ENCODE peak calls at places on chromosomes 1 and 21, in six cellular contexts. A is fibroblast of mammary gland, Z is PC-3, H is AG04450, G is upper lobe of right lung, M is heart right ventricle. T is an unnamed sample.

GRCh38 chr1:193115629-193116227 is 6.1 kb upstream of the CDC73 start:
- DNase-seq in A (peak), Z (peak), H (peak), G (no peak), M (no peak), T (no peak)

GRCh38 chr1:26281091-26281958 is 1.4 kb downstream of the SH3BGRL3 start:
- DNase-seq in A (no peak), Z (no peak), H (no peak), G (no peak), M (no peak), T (no peak)

GRCh38 chr1:215146252-215146975 is 63.9 kb downstream of the KCNK2 start:
- DNase-seq in A (peak), Z (peak), H (no peak), G (no peak), M (no peak), T (peak)

GRCh38 chr1:204503122-204503912 is 8.7 kb upstream of the PIK3C2B start:
- DNase-seq in A (peak), Z (peak), H (peak), G (no peak), M (peak), T (peak)

GRCh38 chr1:212612251-212612961 is 3.8 kb downstream of the ATF3 start:
- DNase-seq in A (peak), Z (no peak), H (no peak), G (no peak), M (no peak), T (no peak)

GRCh38 chr1:180515364-180515763 is 13.0 kb upstream of the ACBD6 start:
- DNase-seq in A (no peak), Z (no peak), H (no peak), G (no peak), M (no peak), T (no peak)

GRCh38 chr1:11804666-11805453 is 904 bp downstream of the MTHFR start:
- DNase-seq in A (peak), Z (peak), H (no peak), G (peak), M (peak), T (no peak)

GRCh38 chr1:11337536-11338350 is 64.7 kb downstream of the UBIAD1 start:
- DNase-seq in A (peak), Z (peak), H (no peak), G (peak), M (peak), T (peak)

GRCh38 chr1:31837441-31838158 is 21.8 kb upstream of the SPOCD1 start:
- DNase-seq in A (no peak), Z (no peak), H (no peak), G (no peak), M (no peak), T (no peak)

GRCh38 chr1:221487781-221488520 is 253.9 kb downstream of the DUSP10 start:
- DNase-seq in A (peak), Z (peak), H (peak), G (no peak), M (no peak), T (no peak)

GRCh38 chr1:21922103-21923014 is 14.8 kb downstream of the HSPG2 start:
- DNase-seq in A (no peak), Z (no peak), H (no peak), G (no peak), M (no peak), T (no peak)

GRCh38 chr1:201539561-201540404 is 856 bp downstream of the NAV1 start:
- DNase-seq in A (peak), Z (peak), H (no peak), G (peak), M (peak), T (peak)

GRCh38 chr1:93827128-93827527 is 51.9 kb downstream of the DNTTIP2 start:
- DNase-seq in A (peak), Z (no peak), H (no peak), G (no peak), M (no peak), T (no peak)

GRCh38 chr21:26754853-26755252 is 90.4 kb downstream of the ADAMTS1 start:
- DNase-seq in A (no peak), Z (no peak), H (no peak), G (no peak), M (no peak), T (no peak)

GRCh38 chr1:33986389-33987095 is 122.7 kb downstream of the HMGB4 start:
- DNase-seq in A (peak), Z (no peak), H (no peak), G (no peak), M (peak), T (no peak)

GRCh38 chr1:60762176-60762575 is 320.2 kb upstream of the NFIA start:
- DNase-seq in A (peak), Z (no peak), H (no peak), G (no peak), M (no peak), T (no peak)

GRCh38 chr1:156257711-156258110 is 9.9 kb upstream of the PAQR6 start:
- DNase-seq in A (no peak), Z (no peak), H (no peak), G (no peak), M (no peak), T (no peak)

GRCh38 chr1:211653907-211654553 is 21.4 kb downstream of the NEK2 start:
- DNase-seq in A (peak), Z (peak), H (no peak), G (peak), M (no peak), T (no peak)

GRCh38 chr1:236345728-236346127 is 48.4 kb upstream of the EDARADD start:
- DNase-seq in A (no peak), Z (peak), H (no peak), G (no peak), M (no peak), T (peak)

GRCh38 chr1:220430586-220430985 is 97.3 kb upstream of the MARK1 start:
- DNase-seq in A (no peak), Z (no peak), H (no peak), G (no peak), M (no peak), T (no peak)

GRCh38 chr1:14242145-14242544 is 356.3 kb upstream of the KAZN start:
- DNase-seq in A (peak), Z (no peak), H (no peak), G (no peak), M (no peak), T (no peak)

GRCh38 chr1:194333240-194333639 is 1146.8 kb upstream of the B3GALT2 start:
- DNase-seq in A (no peak), Z (no peak), H (no peak), G (no peak), M (no peak), T (no peak)

GRCh38 chr1:224430511-224431113 is 4.0 kb downstream of the WDR26 start:
- DNase-seq in A (peak), Z (peak), H (no peak), G (no peak), M (peak), T (no peak)

GRCh38 chr1:48234086-48234485 is 11.6 kb downstream of the SLC5A9 start:
- DNase-seq in A (no peak), Z (no peak), H (no peak), G (no peak), M (no peak), T (no peak)

GRCh38 chr1:228781161-228781771 is 46.0 kb downstream of the RHOU start:
- DNase-seq in A (peak), Z (no peak), H (no peak), G (no peak), M (peak), T (no peak)

GRCh38 chr1:100109554-100110066 is 23.1 kb downstream of the SASS6 start:
- DNase-seq in A (no peak), Z (no peak), H (no peak), G (no peak), M (no peak), T (no peak)

GRCh38 chr1:30045304-30046090 is 677.9 kb downstream of the MATN1 start:
- DNase-seq in A (no peak), Z (no peak), H (no peak), G (peak), M (no peak), T (no peak)

GRCh38 chr1:17916702-17917101 is 161.6 kb downstream of the ACTL8 start:
- DNase-seq in A (no peak), Z (no peak), H (no peak), G (no peak), M (no peak), T (no peak)

GRCh38 chr21:25813917-25814316 is 79.1 kb downstream of the GABPA start:
- DNase-seq in A (no peak), Z (no peak), H (no peak), G (no peak), M (no peak), T (no peak)

GRCh38 chr1:159598196-159598595 is 10.6 kb downstream of the APCS start:
- DNase-seq in A (peak), Z (peak), H (peak), G (no peak), M (no peak), T (no peak)

GRCh38 chr1:156051011-156051725 is 2.4 kb downstream of the UBQLN4 start:
- DNase-seq in A (no peak), Z (no peak), H (no peak), G (no peak), M (no peak), T (no peak)

GRCh38 chr1:172978595-172978994 is 72.1 kb downstream of the TNFSF18 start:
- DNase-seq in A (no peak), Z (peak), H (no peak), G (no peak), M (no peak), T (no peak)

GRCh38 chr1:46807046-46807972 is 8.5 kb downstream of the CYP4B1 start:
- DNase-seq in A (no peak), Z (no peak), H (no peak), G (no peak), M (no peak), T (no peak)

GRCh38 chr1:7770939-7771672 is at the start of gene VAMP3:
- DNase-seq in A (peak), Z (peak), H (no peak), G (peak), M (peak), T (peak)

GRCh38 chr1:117512728-117513321 is 93.0 kb upstream of the TENT5C start:
- DNase-seq in A (peak), Z (peak), H (no peak), G (no peak), M (no peak), T (no peak)

GRCh38 chr1:176820292-176821056 is 344.0 kb downstream of the ASTN1 start:
- DNase-seq in A (peak), Z (no peak), H (no peak), G (no peak), M (no peak), T (no peak)

GRCh38 chr1:25216123-25216522 is 16.2 kb downstream of the SYF2 start:
- DNase-seq in A (no peak), Z (no peak), H (no peak), G (no peak), M (no peak), T (no peak)

GRCh38 chr1:97693601-97694000 is 227.2 kb downstream of the DPYD start:
- DNase-seq in A (peak), Z (no peak), H (no peak), G (no peak), M (no peak), T (no peak)

GRCh38 chr1:97685355-97685754 is 235.5 kb downstream of the DPYD start:
- DNase-seq in A (no peak), Z (no peak), H (no peak), G (no peak), M (no peak), T (no peak)

GRCh38 chr1:97691325-97691724 is 229.5 kb downstream of the DPYD start:
- DNase-seq in A (no peak), Z (no peak), H (no peak), G (no peak), M (no peak), T (no peak)
- TF ChIP-seq CTCF in A (no peak), Z (no peak), H (no peak), G (no peak), M (no peak), T (no peak)

GRCh38 chr1:243475966-243476365 is 220.1 kb downstream of the SDCCAG8 start:
- DNase-seq in A (peak), Z (peak), H (no peak), G (no peak), M (no peak), T (peak)
- TF ChIP-seq CTCF in A (peak), Z (peak), H (peak), G (no peak), M (no peak), T (no peak)

GRCh38 chr1:203126151-203126865 is 1.2 kb upstream of the ADORA1 start:
- DNase-seq in A (peak), Z (peak), H (no peak), G (peak), M (no peak), T (no peak)
- TF ChIP-seq CTCF in A (peak), Z (peak), H (peak), G (peak), M (no peak), T (no peak)

DNA sequence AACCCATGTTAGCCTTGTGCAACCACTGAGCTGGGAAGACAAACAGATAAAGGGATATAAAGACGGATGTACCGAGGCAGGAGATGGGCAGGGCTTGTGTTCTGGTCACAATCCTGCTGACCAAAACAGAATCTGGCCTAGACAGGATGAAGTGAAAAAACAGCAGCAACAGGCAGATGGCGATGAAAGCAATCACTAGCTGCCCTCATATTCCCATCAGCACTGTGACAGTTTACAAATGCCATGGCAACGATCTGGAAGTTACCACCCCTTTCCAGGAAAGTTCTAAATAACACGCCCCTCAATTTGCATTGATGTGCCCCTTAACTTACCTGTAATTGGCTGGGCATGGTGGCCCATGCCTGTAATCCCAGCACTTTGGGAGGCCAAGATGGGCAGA is 40.6 kb upstream of the CD46 start:
- DNase-seq in A (peak), Z (peak), H (no peak), G (no peak), M (no peak), T (no peak)
- TF ChIP-seq CTCF in A (peak), Z (peak), H (no peak), G (no peak), M (no peak), T (no peak)

GRCh38 chr1:54421101-54421504 is 14.9 kb upstream of the SSBP3 start:
- DNase-seq in A (peak), Z (peak), H (no peak), G (peak), M (no peak), T (no peak)

GRCh38 chr1:54428838-54429513 is 22.8 kb upstream of the SSBP3 start:
- DNase-seq in A (no peak), Z (no peak), H (no peak), G (peak), M (no peak), T (no peak)

GRCh38 chr1:54424398-54424797 is 18.2 kb upstream of the SSBP3 start:
- DNase-seq in A (no peak), Z (no peak), H (no peak), G (no peak), M (no peak), T (no peak)

GRCh38 chr1:54429838-54430237 is 23.6 kb upstream of the SSBP3 start:
- DNase-seq in A (no peak), Z (no peak), H (no peak), G (peak), M (no peak), T (no peak)

DNA sequence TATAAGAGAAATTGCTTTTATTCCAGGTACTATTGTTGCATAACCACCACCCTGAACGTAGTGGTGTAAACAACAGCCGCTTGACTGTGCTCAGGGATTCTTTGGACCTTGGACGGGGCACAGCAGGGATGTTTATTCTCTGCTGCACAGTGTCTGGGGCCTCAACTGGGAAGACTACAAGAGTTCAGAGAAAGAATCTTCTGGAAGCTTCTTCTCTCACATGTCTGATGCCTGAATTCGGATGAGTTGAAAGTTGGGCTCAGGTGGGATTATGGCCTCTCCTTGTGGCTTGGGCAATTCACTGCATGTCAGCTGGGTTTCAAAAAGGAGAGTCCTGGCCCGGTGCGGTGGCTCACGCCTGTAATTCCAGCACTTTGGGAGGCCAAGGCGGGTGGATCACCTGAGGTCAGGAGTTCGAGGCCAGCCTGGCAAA is 19.0 kb upstream of the SSBP3 start:
- DNase-seq in A (no peak), Z (no peak), H (no peak), G (peak), M (no peak), T (no peak)
- TF ChIP-seq CTCF in A (peak), Z (no peak), H (peak), G (no peak), M (no peak), T (no peak)

DNA sequence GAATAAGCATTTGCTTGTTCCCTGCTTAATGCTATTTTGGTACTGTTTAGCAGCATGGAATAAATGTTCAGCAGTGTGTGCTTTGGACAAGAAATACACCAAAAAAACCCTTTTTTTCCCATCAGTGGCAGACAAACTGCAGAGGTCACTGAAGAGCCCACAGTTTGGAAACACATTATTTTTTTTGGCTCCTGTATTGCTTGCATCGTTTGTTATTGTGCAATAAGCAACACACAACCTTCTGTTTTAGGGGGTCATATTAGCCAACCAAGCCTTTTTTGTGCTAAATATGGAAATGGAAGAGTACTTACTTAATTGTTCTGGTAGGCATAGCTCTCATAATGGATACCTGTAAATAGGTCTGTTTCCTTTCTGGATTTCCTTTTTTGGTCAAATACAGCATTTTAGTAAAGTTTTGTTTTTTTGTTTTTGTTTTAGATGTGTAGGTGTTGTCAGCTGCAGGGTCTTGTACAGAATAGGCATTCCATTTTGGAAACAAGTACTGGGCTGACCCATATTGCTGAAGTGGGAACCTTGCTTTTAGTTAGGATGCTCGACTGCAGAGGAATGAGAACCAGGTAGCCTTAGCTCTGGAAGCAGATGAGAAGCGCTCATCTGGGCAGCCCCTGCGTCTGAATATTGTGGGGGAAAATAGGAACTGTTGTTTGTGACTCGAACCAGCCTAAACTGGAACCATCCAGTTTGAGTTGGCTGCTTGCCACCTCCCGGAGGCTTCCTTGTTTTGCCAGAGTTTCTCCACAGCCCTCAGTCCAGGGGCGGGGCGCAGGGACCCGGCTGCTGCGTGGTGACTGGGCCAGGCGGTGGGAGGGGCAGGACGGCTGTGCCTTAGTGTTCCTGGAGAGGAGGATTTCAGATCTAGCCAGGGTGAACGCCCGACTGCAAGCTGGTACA is 38.5 kb downstream of the SPEN start:
- DNase-seq in A (peak), Z (peak), H (peak), G (peak), M (peak), T (peak)
- TF ChIP-seq CTCF in A (peak), Z (peak), H (peak), G (peak), M (no peak), T (no peak)

T was measured in endothelial cell.